ENCODE peak calls at places on chromosome 6, in seven cellular contexts. V is EH; X is iPS DF 19.7; J is activated naive CD8-positive, alpha-beta T cell treated with anti-CD3 and anti-CD28 coated beads, Interleukin-2, amount 50 U/mL, for 24 hours; Y is WERI-Rb-1; F is right cardiac atrium; G is BE2C. L is an unnamed sample.
A peak's percentile ranks its signal among the peaks of the same experiment; 100 is the strongest.

GRCh38 chr6:36760685-36761435 is 63.2 kb downstream of the RAB44 start:
- DNase-seq in F (no peak), Y (no peak), J (no peak), X (no peak), V (no peak), G (no peak), L (no peak)

GRCh38 chr6:154247119-154247814 is 109.3 kb downstream of the IPCEF1 start:
- DNase-seq in Y (no peak), G (no peak), V (no peak), J (no peak), X (no peak), F (no peak), L (no peak)

GRCh38 chr6:134830194-134830593 is 119.7 kb downstream of the ALDH8A1 start:
- DNase-seq in G (no peak), X (no peak), F (no peak), V (no peak), J (no peak), Y (no peak), L (no peak)

GRCh38 chr6:97240222-97240621 is 42.8 kb downstream of the MMS22L start:
- DNase-seq in V (peak; percentile 76), G (no peak), F (no peak), X (no peak), J (no peak), Y (no peak), L (no peak)

GRCh38 chr6:19804362-19805145 is 32.6 kb upstream of the ID4 start:
- DNase-seq in G (peak; percentile 97), J (peak; percentile 74), V (peak; percentile 98), F (peak; percentile 98), X (peak; percentile 64), Y (peak; percentile 99), L (peak; percentile 95)

GRCh38 chr6:105838156-105838555 is 248.0 kb upstream of the PRDM1 start:
- DNase-seq in V (peak; percentile 81), X (no peak), J (no peak), G (no peak), F (no peak), Y (no peak), L (no peak)

GRCh38 chr6:37160922-37161778 is 8.8 kb upstream of the PIM1 start:
- DNase-seq in G (no peak), Y (no peak), V (peak; percentile 77), X (no peak), J (no peak), F (no peak), L (no peak)

GRCh38 chr6:7219310-7219709 is 93.7 kb downstream of the SSR1 start:
- DNase-seq in F (peak; percentile 62), G (no peak), X (no peak), J (peak; percentile 55), V (peak; percentile 50), Y (no peak), L (no peak)

GRCh38 chr6:156396791-156397418 is 380.3 kb upstream of the ARID1B start:
- DNase-seq in F (no peak), X (no peak), J (no peak), V (no peak), Y (no peak), G (no peak), L (no peak)

GRCh38 chr6:80179691-80180090 is 73.2 kb downstream of the BCKDHB start:
- DNase-seq in G (no peak), X (no peak), Y (no peak), V (peak; percentile 23), J (no peak), F (no peak), L (no peak)

GRCh38 chr6:30912746-30913520 is 1.1 kb upstream of the VARS2 start:
- DNase-seq in X (no peak), J (no peak), F (no peak), G (no peak), Y (no peak), V (no peak), L (no peak)

GRCh38 chr6:8736046-8736877 is 300.9 kb upstream of the SLC35B3 start:
- DNase-seq in G (no peak), V (no peak), J (no peak), X (no peak), Y (no peak), F (no peak), L (no peak)

GRCh38 chr6:150599199-150600002 is at the start of gene PLEKHG1:
- DNase-seq in V (peak; percentile 42), F (peak; percentile 85), X (no peak), Y (peak; percentile 43), J (peak; percentile 65), G (peak; percentile 22), L (peak; percentile 80)

GRCh38 chr6:116397960-116398359 is 27.2 kb downstream of the DSE start:
- DNase-seq in G (no peak), X (no peak), F (no peak), Y (no peak), V (peak; percentile 82), J (no peak), L (no peak)

GRCh38 chr6:51568771-51569170 is 518.6 kb downstream of the PKHD1 start:
- DNase-seq in G (no peak), F (no peak), Y (peak; percentile 19), V (no peak), X (no peak), J (no peak), L (no peak)

GRCh38 chr6:20486641-20487040 is 47.6 kb upstream of the CDKAL1 start:
- DNase-seq in Y (no peak), G (no peak), X (no peak), J (no peak), F (no peak), V (no peak), L (no peak)

GRCh38 chr6:97097068-97098047 is 172.8 kb downstream of the KLHL32 start:
- DNase-seq in F (no peak), G (no peak), J (no peak), X (no peak), V (no peak), Y (no peak), L (no peak)

GRCh38 chr6:143200035-143200770 is 139.5 kb downstream of the AIG1 start:
- DNase-seq in F (no peak), Y (no peak), X (no peak), G (no peak), J (no peak), V (no peak), L (no peak)

GRCh38 chr6:3294921-3295871 is 36.4 kb downstream of the PSMG4 start:
- DNase-seq in J (no peak), X (no peak), V (no peak), F (no peak), Y (peak; percentile 99), G (peak; percentile 28), L (no peak)

GRCh38 chr6:165820407-165820806 is 157.4 kb upstream of the PDE10A start:
- DNase-seq in V (no peak), J (no peak), Y (no peak), F (no peak), X (no peak), G (no peak), L (no peak)

GRCh38 chr6:14559754-14560527 is 442.4 kb downstream of the CD83 start:
- DNase-seq in J (no peak), X (no peak), F (no peak), G (no peak), V (no peak), Y (no peak), L (no peak)